ENCODE peak calls at places on chromosomes 7 and 10, in seven cellular contexts. R is GM12878, A is HepG2, Q is Panc1, M is HCT116, V is K562, L is GM23338. Z is an unnamed sample.

GRCh38 chr10:48656928-48657327 is 27.7 kb upstream of the WDFY4 start:
- ATAC-seq in R (no peak), A (peak; percentile 3), Q (peak; percentile 0), M (no peak), V (no peak), L (no peak), Z (no peak)

GRCh38 chr7:34339061-34339526 is 318.9 kb upstream of the NPSR1 start:
- ATAC-seq in R (no peak), A (peak; percentile 93), Q (no peak), M (peak; percentile 85), V (no peak), L (no peak), Z (no peak)

GRCh38 chr7:90445633-90446032 is 23.8 kb upstream of the PTTG1IP2 start:
- ATAC-seq in R (no peak), A (no peak), Q (no peak), M (no peak), V (no peak), L (no peak), Z (no peak)

GRCh38 chr10:132041340-132041739 is 24.4 kb upstream of the JAKMIP3 start:
- ATAC-seq in R (no peak), A (no peak), Q (no peak), M (no peak), V (no peak), L (no peak), Z (no peak)

GRCh38 chr10:772227-772637 is 82.8 kb upstream of the DIP2C start:
- ATAC-seq in R (no peak), A (no peak), Q (no peak), M (no peak), V (no peak), L (peak; percentile 78), Z (no peak)

GRCh38 chr7:50953820-50954219 is 171.1 kb upstream of the GRB10 start:
- ATAC-seq in R (no peak), A (peak; percentile 85), Q (no peak), M (no peak), V (peak; percentile 42), L (peak; percentile 34), Z (peak; percentile 66)

GRCh38 chr10:121157998-121158397 is 306.8 kb downstream of the WDR11 start:
- ATAC-seq in R (no peak), A (no peak), Q (no peak), M (no peak), V (no peak), L (no peak), Z (no peak)

GRCh38 chr10:113663908-113664307 is at the start of gene NRAP:
- ATAC-seq in R (no peak), A (no peak), Q (no peak), M (no peak), V (no peak), L (no peak), Z (no peak)

GRCh38 chr10:77541944-77542343 is 95.7 kb downstream of the KCNMA1 start:
- ATAC-seq in R (no peak), A (no peak), Q (no peak), M (no peak), V (no peak), L (no peak), Z (no peak)

GRCh38 chr7:30143748-30144251 is 9.0 kb downstream of the MTURN start:
- ATAC-seq in R (peak; percentile 52), A (no peak), Q (no peak), M (no peak), V (no peak), L (no peak), Z (no peak)

GRCh38 chr10:119357389-119358139 is 150.2 kb downstream of the GRK5 start:
- ATAC-seq in R (no peak), A (peak; percentile 17), Q (no peak), M (no peak), V (no peak), L (no peak), Z (no peak)

GRCh38 chr7:140915948-140916555 is 8.7 kb downstream of the BRAF start:
- ATAC-seq in R (no peak), A (no peak), Q (no peak), M (no peak), V (no peak), L (no peak), Z (no peak)

GRCh38 chr7:16465469-16466086 is at the start of gene SOSTDC1:
- ATAC-seq in R (no peak), A (no peak), Q (peak; percentile 71), M (no peak), V (peak; percentile 91), L (peak; percentile 90), Z (no peak)

GRCh38 chr7:100547872-100548271 is 8.9 kb downstream of the AGFG2 start:
- ATAC-seq in R (no peak), A (no peak), Q (no peak), M (no peak), V (peak; percentile 77), L (peak; percentile 42), Z (no peak)

GRCh38 chr10:95909591-95909990 is 1.8 kb downstream of the CC2D2B start:
- ATAC-seq in R (no peak), A (no peak), Q (no peak), M (no peak), V (no peak), L (no peak), Z (no peak)

GRCh38 chr10:69181433-69181832 is 1.4 kb downstream of the SUPV3L1 start:
- ATAC-seq in R (no peak), A (no peak), Q (no peak), M (no peak), V (no peak), L (no peak), Z (no peak)

GRCh38 chr10:97332586-97333350 is 1.8 kb downstream of the FRAT2 start:
- ATAC-seq in R (no peak), A (peak; percentile 48), Q (peak; percentile 54), M (no peak), V (peak; percentile 43), L (no peak), Z (no peak)

GRCh38 chr10:62426086-62426485 is 51.9 kb downstream of the ZNF365 start:
- ATAC-seq in R (no peak), A (no peak), Q (no peak), M (peak; percentile 84), V (no peak), L (no peak), Z (no peak)

DNA sequence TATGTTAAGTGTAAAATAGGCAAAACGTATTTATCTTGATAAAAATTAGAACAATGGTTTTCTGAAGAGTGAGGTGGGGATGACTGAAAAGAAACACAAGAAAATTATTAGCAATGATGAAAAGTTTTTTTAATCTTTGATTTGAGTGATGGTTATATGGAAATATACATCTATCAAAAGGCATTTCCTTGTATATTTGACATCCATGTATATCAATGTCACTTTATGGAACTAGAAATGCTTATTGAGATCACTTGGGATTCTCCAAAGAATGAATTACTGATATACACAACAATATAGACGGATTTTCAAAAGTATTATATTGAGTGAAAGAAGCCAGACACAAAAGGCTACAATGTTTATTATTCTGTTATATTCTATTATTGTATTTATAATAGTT is 1042.0 kb upstream of the POT1 start:
- ATAC-seq in R (no peak), A (no peak), Q (no peak), M (no peak), V (no peak), L (no peak), Z (no peak)
- TF ChIP-seq POLR2AphosphoS5 in R (no peak), A (no peak), Q (no peak), M (no peak), V (no peak), L (no peak), Z (no peak)

DNA sequence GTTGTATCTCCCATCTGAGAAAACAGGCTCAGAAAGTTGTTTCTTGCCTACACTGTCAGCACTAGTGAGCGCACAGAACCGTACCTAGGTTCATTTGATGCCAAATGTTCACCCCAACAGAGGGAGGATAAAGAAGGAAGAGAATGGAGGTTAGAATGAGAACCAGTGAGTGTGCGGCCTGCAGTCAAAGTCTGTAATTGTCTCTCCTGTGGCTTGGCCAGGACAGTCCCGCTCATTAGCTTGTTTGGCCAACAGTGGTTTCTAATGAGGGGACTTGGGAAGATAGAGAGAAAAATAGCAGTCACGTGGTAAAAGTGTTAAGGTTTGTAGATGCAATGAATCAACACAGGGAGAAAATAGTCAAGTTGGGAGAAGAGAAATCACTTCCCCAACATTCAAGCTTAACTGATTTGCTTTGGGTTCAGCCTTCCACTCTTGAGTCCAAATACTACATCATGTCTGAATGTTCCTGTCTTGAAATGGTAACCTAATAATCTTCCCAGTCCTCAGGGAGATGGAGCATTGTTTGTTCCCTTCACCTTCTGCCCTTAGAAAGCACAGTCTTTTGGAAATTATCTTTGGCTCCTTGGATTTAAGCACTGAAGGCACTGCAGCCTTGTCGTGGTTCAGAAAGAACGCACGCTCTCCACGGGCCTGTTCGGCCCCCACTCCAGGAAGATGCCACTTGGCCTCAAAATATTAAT is 360.4 kb upstream of the ZNF32 start:
- ATAC-seq in R (peak; percentile 16), A (no peak), Q (no peak), M (no peak), V (no peak), L (no peak), Z (no peak)
- H3K27ac ChIP-seq in R (peak overlapping the region; percentile 41), A (no peak overlapping the region), Q (no peak overlapping the region), M (no peak overlapping the region), V (no peak overlapping the region), L (no peak overlapping the region), Z (peak overlapping the region; percentile 38)

DNA sequence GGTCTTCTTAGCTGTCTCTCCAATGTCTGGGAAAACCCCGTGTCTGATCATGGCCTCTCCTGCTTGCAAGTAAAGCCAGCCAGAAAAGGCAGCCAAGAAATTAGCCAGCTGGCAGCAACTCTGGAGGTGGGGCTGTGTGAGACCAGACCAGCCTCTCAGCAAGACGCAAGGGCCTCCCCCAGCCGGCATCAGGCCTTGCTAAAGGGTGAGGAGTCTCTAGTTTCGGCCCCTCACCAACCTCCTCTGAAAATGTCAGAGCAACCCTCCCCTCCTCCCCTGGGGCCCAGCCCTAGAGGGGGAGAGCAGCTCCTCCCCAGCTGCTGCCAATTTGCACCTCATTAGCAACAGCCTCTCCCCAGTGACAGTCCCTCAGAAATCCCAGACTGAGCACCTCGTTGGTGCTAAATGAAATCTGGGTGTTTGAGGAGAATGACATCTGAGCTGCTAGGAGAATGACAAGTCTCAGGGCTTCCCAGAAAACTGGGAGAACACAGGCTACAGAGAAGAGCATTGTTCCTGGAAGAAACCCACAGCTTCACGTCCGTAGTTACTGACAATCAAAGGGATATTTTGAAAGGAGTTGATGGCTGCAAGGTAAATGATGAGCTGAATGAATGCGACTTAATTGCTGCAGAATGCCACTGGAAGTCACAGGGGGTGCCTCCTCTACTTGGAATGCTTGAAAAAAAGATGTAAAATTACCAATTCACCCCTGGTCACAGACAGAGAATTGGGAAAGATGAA is 25.9 kb downstream of the DGKI start:
- ATAC-seq in R (peak; percentile 91), A (peak; percentile 45), Q (no peak), M (no peak), V (no peak), L (peak; percentile 92), Z (peak; percentile 39)
- TF ChIP-seq POLR2AphosphoS5 in R (no peak), A (no peak), Q (no peak), M (no peak), V (no peak), L (no peak), Z (no peak)

GRCh38 chr10:5816170-5816569 is 2.9 kb upstream of the GDI2 start:
- ATAC-seq in R (peak; percentile 19), A (no peak), Q (no peak), M (no peak), V (no peak), L (no peak), Z (no peak)

GRCh38 chr10:5814110-5815107 is 1.2 kb upstream of the GDI2 start:
- ATAC-seq in R (no peak), A (no peak), Q (no peak), M (no peak), V (peak; percentile 1), L (peak; percentile 14), Z (no peak)

GRCh38 chr10:5817322-5818047 is 4.3 kb upstream of the GDI2 start:
- ATAC-seq in R (peak; percentile 15), A (peak; percentile 4), Q (no peak), M (no peak), V (no peak), L (no peak), Z (no peak)

GRCh38 chr10:5818894-5819293 is 5.7 kb upstream of the GDI2 start:
- ATAC-seq in R (peak; percentile 50), A (no peak), Q (no peak), M (no peak), V (no peak), L (no peak), Z (no peak)

GRCh38 chr10:5818048-5818331 is 4.8 kb upstream of the GDI2 start:
- ATAC-seq in R (no peak), A (no peak), Q (no peak), M (no peak), V (no peak), L (no peak), Z (no peak)
- H3K27ac ChIP-seq in R (peak overlapping the region; percentile 69), A (no peak overlapping the region), Q (no peak overlapping the region), M (no peak overlapping the region), V (no peak overlapping the region), L (no peak overlapping the region), Z (no peak overlapping the region)